ENCODE peak calls at places on chromosomes 13 and 19, in ten cellular contexts. Y is GM12865; O is brain microvascular endothelial cell; J is coronary artery; K is IMR-90; Z is CD4-positive, alpha-beta memory T cell; S is NT2/D1; X is Caco-2; Q is skeletal muscle cell; H is naive thymus-derived CD4-positive, alpha-beta T cell. G is an unnamed sample.

GRCh38 chr13:63198076-63198475 is 1782.4 kb upstream of the PCDH20 start:
- DNase-seq in J (no peak), Y (no peak), O (no peak), K (peak), H (no peak), X (no peak), Z (no peak), Q (peak), S (no peak), G (no peak)

GRCh38 chr13:112903606-112904195 is 65.3 kb upstream of the MCF2L start:
- DNase-seq in Q (no peak), O (no peak), Y (no peak), X (no peak), Z (no peak), K (no peak), J (no peak), H (no peak), S (no peak), G (no peak)

GRCh38 chr19:39737351-39737750 is 478 bp downstream of the CLC start:
- DNase-seq in O (no peak), Y (no peak), X (no peak), Z (no peak), K (no peak), Q (no peak), H (no peak), S (no peak), J (no peak), G (no peak)

GRCh38 chr13:45242070-45242469 is 41.2 kb upstream of the KCTD4 start:
- DNase-seq in Y (no peak), Q (peak), Z (no peak), S (no peak), X (no peak), H (no peak), O (no peak), K (peak), J (no peak), G (no peak)

GRCh38 chr13:82993417-82993816 is 888.9 kb downstream of the SLITRK1 start:
- DNase-seq in K (no peak), Z (no peak), Q (no peak), H (no peak), Y (no peak), O (no peak), S (no peak), J (no peak), X (no peak), G (no peak)

GRCh38 chr19:46423194-46423593 is 5.5 kb downstream of the PNMA8C start:
- DNase-seq in K (no peak), X (no peak), S (no peak), O (no peak), H (no peak), Z (no peak), J (no peak), Q (no peak), Y (peak), G (no peak)

GRCh38 chr13:53121131-53121773 is 92.6 kb downstream of the OLFM4 start:
- DNase-seq in J (no peak), X (no peak), Z (no peak), K (no peak), O (no peak), Y (no peak), Q (no peak), H (no peak), S (peak), G (no peak)

GRCh38 chr13:113620036-113620435 is 35.5 kb downstream of the TFDP1 start:
- DNase-seq in S (no peak), O (no peak), J (no peak), X (no peak), Z (no peak), H (no peak), Q (no peak), Y (no peak), K (no peak), G (no peak)

GRCh38 chr13:20470136-20470535 is 55.5 kb downstream of the CRYL1 start:
- DNase-seq in O (no peak), J (no peak), H (no peak), X (no peak), Z (no peak), S (no peak), Q (no peak), K (no peak), Y (no peak), G (no peak)

GRCh38 chr19:472005-472858 is 11.4 kb upstream of the SHC2 start:
- DNase-seq in O (no peak), X (no peak), Q (no peak), K (no peak), Z (no peak), J (no peak), H (no peak), Y (no peak), S (no peak), G (no peak)

GRCh38 chr19:45402469-45403070 is 2.3 kb downstream of the PPP1R13L start:
- DNase-seq in O (peak), Q (no peak), J (no peak), Y (peak), K (no peak), H (no peak), S (no peak), Z (no peak), X (no peak), G (no peak)

GRCh38 chr13:98014766-98015165 is 61.3 kb downstream of the IPO5 start:
- DNase-seq in H (no peak), S (no peak), Q (peak), Y (no peak), O (peak), K (peak), J (no peak), X (no peak), Z (no peak), G (peak)

GRCh38 chr13:75384881-75385707 is 96.9 kb downstream of the TBC1D4 start:
- DNase-seq in Z (no peak), X (peak), S (no peak), O (no peak), K (no peak), J (no peak), Y (no peak), Q (no peak), H (no peak), G (no peak)

GRCh38 chr19:46299004-46299509 is 2.2 kb downstream of the HIF3A start:
- DNase-seq in J (peak), S (no peak), K (peak), X (no peak), Y (no peak), Z (no peak), Q (peak), H (no peak), O (peak), G (no peak)

GRCh38 chr19:38264486-38265212 is at the start of gene SPINT2:
- DNase-seq in Z (peak), O (no peak), J (no peak), Y (no peak), S (no peak), X (no peak), H (no peak), K (no peak), Q (no peak), G (no peak)
- H3K4me3 ChIP-seq in Z (peak), O (peak), J (peak), Y (peak), S (peak), X (peak), H (peak), K (peak), Q (peak), G (peak)

GRCh38 chr13:99960663-99961440 is 10.7 kb downstream of the ZIC5 start:
- DNase-seq in H (no peak), S (no peak), K (no peak), Q (no peak), Z (no peak), X (no peak), Y (no peak), J (peak), O (no peak), G (no peak)
- H3K4me3 ChIP-seq in H (no peak), S (no peak), K (no peak), Q (no peak), Z (no peak), X (no peak), Y (no peak), J (no peak), O (no peak), G (no peak)

GRCh38 chr19:35297922-35298321 is 6.0 kb downstream of the MAG start:
- DNase-seq in O (no peak), J (no peak), H (no peak), Q (no peak), K (no peak), Z (no peak), S (no peak), Y (no peak), X (no peak), G (no peak)
- H3K4me3 ChIP-seq in O (no peak), J (no peak), H (no peak), Q (no peak), K (no peak), Z (no peak), S (no peak), Y (no peak), X (no peak), G (no peak)

DNA sequence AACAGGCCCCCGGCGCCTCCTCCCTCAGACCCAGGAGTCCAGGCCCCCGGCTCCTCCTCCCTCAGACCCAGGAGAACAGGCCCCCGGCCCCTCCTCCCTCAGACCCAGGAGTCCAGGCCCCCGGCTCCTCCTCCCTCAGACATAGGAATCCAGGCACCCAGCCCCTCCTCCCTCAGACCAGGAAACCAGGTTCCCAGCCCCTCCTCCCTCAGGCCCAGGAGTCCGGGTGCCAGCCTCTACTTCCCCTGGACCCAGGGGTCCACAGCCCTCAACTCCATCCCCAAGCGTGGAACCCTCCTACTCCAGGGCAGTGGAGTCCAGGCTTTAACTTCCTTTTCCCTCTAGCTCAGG is 572 bp downstream of the TMC4 start:
- DNase-seq in S (no peak), X (peak), J (no peak), O (no peak), Q (no peak), Z (no peak), K (no peak), H (no peak), Y (no peak), G (no peak)
- H3K4me3 ChIP-seq in S (no peak), X (peak), J (no peak), O (no peak), Q (no peak), Z (no peak), K (no peak), H (no peak), Y (no peak), G (no peak)